ENCODE peak calls at places on chromosomes 13 and 19, in nine cellular contexts. E is left colon; L is HFFc6; Q is stimulated activated CD8-positive, alpha-beta memory T cell treated with anti-CD3 and anti-CD28 coated beads, Interleukin-15, amount 100 ng/mL, for 24 hours; N is brain pericyte; H is fibroblast of mammary gland; X is HT-29; A is AG10803; B is fibroblast of lung. Y is an unnamed sample.

GRCh38 chr13:21936674-21937073 is 265.8 kb downstream of the FGF9 start:
- DNase-seq in E (no peak), L (no peak), Q (no peak), N (no peak), H (no peak), X (no peak), A (no peak), B (no peak), Y (no peak)

GRCh38 chr13:37869506-37869755 is 141 bp downstream of the TRPC4 start:
- DNase-seq in E (no peak), L (no peak), Q (no peak), N (no peak), H (peak), X (no peak), A (no peak), B (no peak), Y (no peak)

GRCh38 chr13:71979616-71980015 is 112.6 kb upstream of the DACH1 start:
- DNase-seq in E (no peak), L (no peak), Q (no peak), N (no peak), H (no peak), X (peak), A (no peak), B (peak), Y (no peak)

GRCh38 chr19:54035215-54036178 is 28.2 kb downstream of the VSTM1 start:
- DNase-seq in E (no peak), L (peak), Q (no peak), N (peak), H (peak), X (no peak), A (peak), B (peak), Y (no peak)

GRCh38 chr13:113166266-113166665 is 7.8 kb downstream of the PROZ start:
- DNase-seq in E (no peak), L (no peak), Q (no peak), N (no peak), H (no peak), X (no peak), A (no peak), B (no peak), Y (no peak)

GRCh38 chr13:27172495-27172842 is 858 bp upstream of the USP12 start:
- DNase-seq in E (no peak), L (peak), Q (no peak), N (no peak), H (no peak), X (no peak), A (peak), B (no peak), Y (no peak)

GRCh38 chr19:2586196-2586595 is 110.3 kb downstream of the GADD45B start:
- DNase-seq in E (no peak), L (no peak), Q (no peak), N (no peak), H (no peak), X (no peak), A (no peak), B (no peak), Y (no peak)

GRCh38 chr19:17790059-17790780 is 4.7 kb upstream of the B3GNT3 start:
- DNase-seq in E (peak), L (no peak), Q (no peak), N (no peak), H (no peak), X (peak), A (no peak), B (no peak), Y (no peak)

GRCh38 chr19:48154003-48154402 is 16.1 kb downstream of the LIG1 start:
- DNase-seq in E (no peak), L (no peak), Q (no peak), N (no peak), H (no peak), X (no peak), A (no peak), B (no peak), Y (no peak)

GRCh38 chr13:110155072-110155471 is 151.9 kb downstream of the COL4A1 start:
- DNase-seq in E (no peak), L (no peak), Q (no peak), N (no peak), H (no peak), X (no peak), A (no peak), B (no peak), Y (no peak)

GRCh38 chr13:100063333-100063732 is 25.6 kb upstream of the PCCA start:
- DNase-seq in E (no peak), L (no peak), Q (no peak), N (no peak), H (peak), X (no peak), A (peak), B (peak), Y (no peak)

GRCh38 chr19:14053500-14053899 is 8.4 kb downstream of the PALM3 start:
- DNase-seq in E (no peak), L (no peak), Q (no peak), N (no peak), H (no peak), X (no peak), A (no peak), B (no peak), Y (no peak)

GRCh38 chr13:44932850-44933251 is 56.4 kb downstream of the NUFIP1 start:
- DNase-seq in E (no peak), L (peak), Q (no peak), N (peak), H (peak), X (no peak), A (peak), B (peak), Y (no peak)

GRCh38 chr13:46588019-46588418 is 35.0 kb downstream of the LRCH1 start:
- DNase-seq in E (no peak), L (no peak), Q (no peak), N (no peak), H (no peak), X (no peak), A (no peak), B (no peak), Y (no peak)

GRCh38 chr19:35882074-35882832 is 13.9 kb downstream of the APLP1 start:
- DNase-seq in E (no peak), L (peak), Q (no peak), N (no peak), H (peak), X (peak), A (peak), B (peak), Y (peak)

GRCh38 chr19:40411958-40412499 is 1.1 kb downstream of the PRX start:
- DNase-seq in E (no peak), L (no peak), Q (no peak), N (no peak), H (no peak), X (no peak), A (no peak), B (no peak), Y (no peak)

GRCh38 chr13:102617697-102618350 is 21.0 kb downstream of the TPP2 start:
- DNase-seq in E (no peak), L (no peak), Q (no peak), N (no peak), H (no peak), X (no peak), A (no peak), B (no peak), Y (no peak)

GRCh38 chr19:7772752-7773291 is 9.8 kb downstream of the CLEC4M start:
- DNase-seq in E (no peak), L (no peak), Q (no peak), N (no peak), H (peak), X (peak), A (peak), B (no peak), Y (no peak)

GRCh38 chr13:63124863-63125262 is 1709.2 kb upstream of the PCDH20 start:
- DNase-seq in E (no peak), L (peak), Q (no peak), N (peak), H (peak), X (peak), A (peak), B (peak), Y (no peak)

GRCh38 chr19:46992699-46993535 is 26.7 kb upstream of the NPAS1 start:
- DNase-seq in E (no peak), L (no peak), Q (no peak), N (no peak), H (no peak), X (no peak), A (no peak), B (no peak), Y (no peak)

GRCh38 chr19:49512970-49513745 is 697 bp downstream of the FCGRT start:
- DNase-seq in E (peak), L (no peak), Q (no peak), N (no peak), H (no peak), X (peak), A (no peak), B (no peak), Y (peak)

GRCh38 chr13:109517516-109517915 is 268.9 kb downstream of the IRS2 start:
- DNase-seq in E (no peak), L (no peak), Q (no peak), N (no peak), H (peak), X (no peak), A (peak), B (peak), Y (no peak)

GRCh38 chr13:108037348-108037747 is 178.0 kb downstream of the LIG4 start:
- DNase-seq in E (no peak), L (no peak), Q (no peak), N (no peak), H (no peak), X (no peak), A (no peak), B (no peak), Y (no peak)

GRCh38 chr13:39777527-39778061 is 122.1 kb downstream of the COG6 start:
- DNase-seq in E (no peak), L (peak), Q (no peak), N (peak), H (peak), X (peak), A (peak), B (peak), Y (no peak)

GRCh38 chr19:33281296-33281926 is 20.9 kb downstream of the CEBPA start:
- DNase-seq in E (no peak), L (no peak), Q (no peak), N (no peak), H (no peak), X (peak), A (no peak), B (no peak), Y (no peak)

GRCh38 chr19:10402441-10403038 is 802 bp downstream of the CDC37 start:
- DNase-seq in E (no peak), L (peak), Q (no peak), N (no peak), H (peak), X (peak), A (no peak), B (peak), Y (no peak)

GRCh38 chr19:7863157-7863970 is 10.8 kb downstream of the PRR36 start:
- DNase-seq in E (no peak), L (no peak), Q (no peak), N (no peak), H (no peak), X (no peak), A (no peak), B (no peak), Y (no peak)

GRCh38 chr19:3983936-3984583 is 1.2 kb downstream of the EEF2 start:
- DNase-seq in E (peak), L (no peak), Q (no peak), N (no peak), H (peak), X (no peak), A (peak), B (peak), Y (no peak)

GRCh38 chr13:94710081-94710809 is 2.1 kb downstream of the SOX21 start:
- DNase-seq in E (no peak), L (no peak), Q (no peak), N (no peak), H (no peak), X (no peak), A (no peak), B (no peak), Y (no peak)

GRCh38 chr19:52603558-52604207 is 33.6 kb downstream of the ZNF701 start:
- DNase-seq in E (no peak), L (peak), Q (no peak), N (no peak), H (peak), X (no peak), A (peak), B (peak), Y (no peak)

GRCh38 chr19:52688335-52688734 is 46.5 kb downstream of the ZNF611 start:
- DNase-seq in E (no peak), L (no peak), Q (no peak), N (no peak), H (no peak), X (no peak), A (no peak), B (no peak), Y (no peak)

GRCh38 chr13:67238861-67239260 is 8.7 kb upstream of the PCDH9 start:
- DNase-seq in E (no peak), L (no peak), Q (no peak), N (no peak), H (no peak), X (no peak), A (no peak), B (no peak), Y (no peak)

GRCh38 chr13:74246398-74246975 is 112.3 kb upstream of the KLF12 start:
- DNase-seq in E (no peak), L (no peak), Q (no peak), N (peak), H (peak), X (no peak), A (no peak), B (peak), Y (no peak)

GRCh38 chr19:57664269-57665127 is 4.2 kb upstream of the ZSCAN4 start:
- DNase-seq in E (peak), L (peak), Q (no peak), N (peak), H (peak), X (peak), A (peak), B (peak), Y (no peak)

GRCh38 chr19:3179739-3180293 is 1.2 kb downstream of the S1PR4 start:
- DNase-seq in E (no peak), L (no peak), Q (no peak), N (no peak), H (no peak), X (no peak), A (no peak), B (no peak), Y (no peak)